ENCODE peak calls at places on chromosomes 7 and 10, in six cellular contexts. N is psoas muscle, P is fibroblast of lung, X is HepG2, O is spleen, V is GM23338. R is an unnamed sample.

GRCh38 chr7:34755008-34755407 is 97.0 kb downstream of the NPSR1 start:
- DNase-seq in N (no peak), P (no peak), X (no peak), O (no peak), V (no peak), R (no peak)

GRCh38 chr7:84610390-84610789 is 415.8 kb upstream of the SEMA3A start:
- DNase-seq in N (no peak), P (no peak), X (no peak), O (no peak), V (no peak), R (no peak)

GRCh38 chr10:6162589-6163356 is 40.0 kb upstream of the PFKFB3 start:
- DNase-seq in N (no peak), P (no peak), X (no peak), O (no peak), V (peak; percentile 73), R (no peak)

GRCh38 chr10:121823993-121824463 is 103.8 kb downstream of the ATE1 start:
- DNase-seq in N (no peak), P (peak; percentile 61), X (peak; percentile 44), O (no peak), V (peak; percentile 68), R (peak; percentile 62)

GRCh38 chr10:126001579-126001978 is 105.2 kb downstream of the FANK1 start:
- DNase-seq in N (no peak), P (no peak), X (no peak), O (no peak), V (no peak), R (no peak)

GRCh38 chr7:27164381-27165088 is 802 bp downstream of the HOXA9 start:
- DNase-seq in N (peak; percentile 82), P (no peak), X (no peak), O (peak; percentile 77), V (peak; percentile 72), R (no peak)

GRCh38 chr7:1855396-1856160 is 185.5 kb downstream of the ELFN1 start:
- DNase-seq in N (peak; percentile 36), P (no peak), X (no peak), O (peak; percentile 56), V (no peak), R (no peak)

GRCh38 chr10:127405221-127405620 is 143.9 kb upstream of the NPS start:
- DNase-seq in N (no peak), P (peak; percentile 65), X (no peak), O (peak; percentile 4), V (no peak), R (no peak)

GRCh38 chr10:117271427-117271826 is 30.5 kb downstream of the SLC18A2 start:
- DNase-seq in N (no peak), P (no peak), X (no peak), O (no peak), V (no peak), R (no peak)

GRCh38 chr7:39700932-39701331 is 77.6 kb downstream of the RALA start:
- DNase-seq in N (no peak), P (no peak), X (no peak), O (no peak), V (no peak), R (no peak)

GRCh38 chr10:102729090-102730026 is 14.4 kb upstream of the WBP1L start:
- DNase-seq in N (peak; percentile 94), P (peak; percentile 73), X (peak; percentile 56), O (peak; percentile 93), V (peak; percentile 93), R (peak; percentile 78)

GRCh38 chr10:30749368-30749767 is 119.8 kb upstream of the LYZL2 start:
- DNase-seq in N (no peak), P (no peak), X (no peak), O (no peak), V (no peak), R (no peak)

GRCh38 chr7:80060218-80060806 is 74.3 kb upstream of the GNAI1 start:
- DNase-seq in N (no peak), P (peak; percentile 88), X (peak; percentile 41), O (no peak), V (peak; percentile 64), R (peak; percentile 77)

GRCh38 chr10:122346326-122346950 is 28.1 kb upstream of the PLEKHA1 start:
- DNase-seq in N (no peak), P (no peak), X (no peak), O (no peak), V (no peak), R (no peak)

GRCh38 chr7:8176370-8177081 is 85.4 kb downstream of the ICA1 start:
- DNase-seq in N (no peak), P (no peak), X (no peak), O (peak; percentile 78), V (no peak), R (no peak)

GRCh38 chr10:78927257-78927995 is 141.3 kb upstream of the ZMIZ1 start:
- DNase-seq in N (no peak), P (no peak), X (no peak), O (peak; percentile 66), V (no peak), R (no peak)

GRCh38 chr10:6274040-6274439 is 71.3 kb downstream of the PFKFB3 start:
- DNase-seq in N (no peak), P (peak; percentile 71), X (peak; percentile 77), O (no peak), V (no peak), R (no peak)

GRCh38 chr7:31175672-31176071 is 123.6 kb downstream of the ADCYAP1R1 start:
- DNase-seq in N (no peak), P (no peak), X (peak; percentile 10), O (no peak), V (peak; percentile 60), R (peak; percentile 13)
- TF ChIP-seq CTCF in N (no peak), P (no peak), X (no peak), O (no peak), V (peak; percentile 44), R (peak; percentile 50)

GRCh38 chr7:139596626-139597025 is 73.1 kb downstream of the CLEC2L start:
- DNase-seq in N (no peak), P (no peak), X (no peak), O (no peak), V (no peak), R (no peak)
- H3K36me3 ChIP-seq in N (peaks cover 99% of the 10 kb centered on the region), P (peaks cover 22% of the 10 kb centered on the region), X (peaks cover 43% of the 10 kb centered on the region), O (peaks cover 94% of the 10 kb centered on the region), V (no peaks in the 10 kb centered on the region), R (peaks cover 16% of the 10 kb centered on the region)

GRCh38 chr7:46168671-46169383 is 247.8 kb upstream of the IGFBP3 start:
- DNase-seq in N (no peak), P (no peak), X (no peak), O (no peak), V (no peak), R (no peak)
- H3K27ac ChIP-seq in N (no peak overlapping the region), P (no peak overlapping the region), X (no peak overlapping the region), O (no peak overlapping the region), V (no peak overlapping the region), R (no peak overlapping the region)

DNA sequence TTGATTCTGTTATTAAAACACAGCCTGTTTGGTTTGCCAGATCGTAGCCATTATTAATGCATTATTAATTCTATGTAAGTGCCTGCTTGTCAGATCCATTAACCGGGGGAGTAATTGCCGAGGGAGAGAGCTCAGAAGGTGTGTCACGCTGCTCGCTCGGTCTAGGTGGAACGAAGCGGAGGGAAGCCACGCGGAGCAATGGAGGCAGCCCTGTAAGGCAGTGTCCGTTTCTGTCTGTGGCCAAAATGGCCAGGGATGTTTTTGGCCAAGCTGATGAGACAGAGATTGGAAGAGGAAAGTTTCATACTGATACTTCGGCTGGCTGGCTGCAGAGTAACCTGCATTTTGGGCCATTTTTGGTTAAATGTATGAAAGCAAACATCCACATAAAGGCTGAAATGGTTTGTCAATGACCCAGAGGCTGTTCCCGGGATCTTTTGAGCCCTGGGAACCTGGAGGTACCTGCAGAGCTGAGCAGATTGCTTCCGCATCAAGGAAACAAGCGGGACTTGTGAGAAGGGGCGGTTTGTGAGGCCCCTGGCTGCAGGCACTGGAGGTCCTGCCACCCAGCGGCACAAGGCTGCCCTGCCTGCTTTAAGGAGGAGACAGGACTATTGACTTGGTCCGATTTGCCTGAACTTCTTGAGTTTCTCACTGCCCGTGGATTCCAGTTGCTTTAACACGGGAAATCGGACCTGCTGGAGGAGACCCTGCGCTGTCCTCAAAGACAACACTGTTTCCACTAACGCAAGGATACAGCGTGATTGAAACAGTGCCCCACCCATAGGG is 129.9 kb downstream of the DNAJB6 start:
- DNase-seq in N (no peak), P (no peak), X (no peak), O (peak; percentile 37), V (no peak), R (no peak)
- TF ChIP-seq CTCF in N (no peak), P (no peak), X (peak; percentile 21), O (no peak), V (no peak), R (no peak)

DNA sequence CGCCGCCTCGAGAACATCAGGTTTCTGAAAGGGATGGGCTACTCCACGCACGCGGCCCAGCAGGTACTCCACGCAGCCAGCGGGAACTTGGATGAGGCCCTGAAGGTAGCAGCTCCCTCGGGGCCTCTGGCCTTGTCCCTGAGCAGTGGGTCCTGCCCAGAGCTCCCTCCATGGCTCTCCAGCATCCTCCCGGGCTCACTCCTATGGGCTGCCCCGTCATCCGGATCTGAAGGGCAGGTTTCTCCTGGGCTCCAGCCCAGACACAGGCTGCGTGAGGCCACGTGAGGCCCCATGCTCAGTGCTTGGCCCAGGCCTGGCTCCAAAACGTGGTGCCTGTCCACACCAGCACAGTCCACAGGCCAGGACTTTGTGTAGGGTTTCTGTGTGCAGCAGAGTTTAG is 32.5 kb downstream of the NUB1 start:
- DNase-seq in N (peak; percentile 45), P (no peak), X (no peak), O (peak; percentile 75), V (no peak), R (no peak)
- H3K36me3 ChIP-seq in N (peaks cover 91% of the 10 kb centered on the region), P (peaks cover 2% of the 10 kb centered on the region), X (peaks cover 5% of the 10 kb centered on the region), O (peaks cover 81% of the 10 kb centered on the region), V (no peaks in the 10 kb centered on the region), R (no peaks in the 10 kb centered on the region)

DNA sequence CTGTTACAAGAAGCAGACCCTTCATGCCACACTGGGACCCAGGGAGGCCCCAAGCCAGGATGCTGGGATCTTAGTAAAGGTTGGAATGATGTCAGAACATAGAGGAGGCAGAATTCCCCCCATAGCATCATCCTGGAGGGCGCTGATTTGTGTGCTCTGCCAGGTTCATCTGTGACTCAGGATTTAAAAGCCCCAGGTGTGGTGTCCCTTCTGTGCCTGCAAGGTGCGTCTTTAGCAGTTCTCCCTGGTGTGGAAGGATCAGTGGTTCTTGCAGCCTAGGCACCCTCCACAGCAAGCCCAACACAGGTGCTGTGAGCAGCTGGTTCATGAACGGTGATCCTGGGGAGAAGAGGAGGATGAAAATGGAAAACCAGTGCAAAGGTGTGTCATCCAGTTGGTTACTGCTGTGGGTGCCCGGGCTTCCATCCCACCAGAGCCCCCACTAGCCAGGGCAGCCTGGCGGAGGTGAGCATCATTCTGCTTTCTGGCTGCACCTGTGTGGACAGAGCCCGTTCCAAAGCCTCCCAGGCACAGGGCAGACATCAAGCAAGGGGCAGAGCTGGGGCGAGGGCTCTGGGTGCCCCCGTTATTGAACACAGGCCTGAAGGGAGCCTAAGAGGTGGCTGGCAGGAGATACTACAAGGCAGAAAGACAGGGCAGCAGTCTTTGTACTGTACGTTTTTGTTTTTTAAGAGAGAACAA is 49.5 kb downstream of the IKZF1 start:
- DNase-seq in N (no peak), P (no peak), X (no peak), O (no peak), V (no peak), R (no peak)
- H3K27ac ChIP-seq in N (no peak overlapping the region), P (no peak overlapping the region), X (no peak overlapping the region), O (peak overlapping the region; percentile 79), V (no peak overlapping the region), R (no peak overlapping the region)

DNA sequence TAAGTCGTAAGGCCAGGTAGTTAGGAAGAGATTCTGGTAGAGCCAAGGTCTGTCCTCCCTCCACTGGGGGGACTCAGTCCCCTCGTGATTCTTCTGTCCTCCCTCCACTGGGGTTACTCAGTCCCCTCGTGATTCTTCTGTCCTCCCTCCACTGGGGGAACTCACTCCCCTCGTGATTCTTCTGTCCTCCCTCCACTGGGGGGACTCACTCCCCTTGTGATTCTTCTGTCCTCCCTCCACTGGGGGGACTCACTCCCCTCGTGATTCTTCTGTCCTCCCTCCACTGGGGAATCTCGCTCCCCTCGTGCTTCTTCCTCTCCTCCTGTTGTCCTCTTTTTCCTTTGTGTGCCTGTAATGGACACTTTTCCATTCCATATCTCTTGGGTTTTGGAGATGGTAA is 125.1 kb downstream of the CELF2 start:
- DNase-seq in N (no peak), P (no peak), X (no peak), O (no peak), V (no peak), R (no peak)
- TF ChIP-seq CTCF in N (no peak), P (no peak), X (no peak), O (no peak), V (peak; percentile 43), R (no peak)